ENCODE peak calls at places on chromosome 5, in four cellular contexts. M, V, D and U are unnamed samples.

GRCh38 chr5:172932313-172933017 is 26.8 kb upstream of the RPL26L1 start:
- DNase-seq in D (peak; percentile 92), M (peak; percentile 67), V (peak; percentile 83), U (peak; percentile 60)

GRCh38 chr5:172943283-172943841 is 15.9 kb upstream of the RPL26L1 start:
- DNase-seq in V (no peak), D (peak; percentile 87), M (no peak), U (no peak)

GRCh38 chr5:34697308-34698108 is 41.4 kb downstream of the RAI14 start:
- DNase-seq in M (no peak), V (no peak), D (no peak), U (no peak)

GRCh38 chr5:71782771-71783770 is 64.0 kb downstream of the CARTPT start:
- DNase-seq in V (peak; percentile 84), D (peak; percentile 65), M (peak; percentile 14), U (peak; percentile 24)

GRCh38 chr5:144307726-144308125 is 137.1 kb downstream of the KCTD16 start:
- DNase-seq in M (no peak), D (no peak), V (no peak), U (no peak)

GRCh38 chr5:120749737-120750136 is 285.6 kb downstream of the PRR16 start:
- DNase-seq in D (no peak), M (no peak), V (no peak), U (no peak)

GRCh38 chr5:168409601-168410458 is 76.4 kb upstream of the RARS1 start:
- DNase-seq in V (no peak), M (no peak), D (no peak), U (no peak)

GRCh38 chr5:26582350-26583040 is 455.9 kb downstream of the CDH9 start:
- DNase-seq in D (no peak), M (no peak), V (no peak), U (no peak)

GRCh38 chr5:149633671-149634350 is 52.5 kb downstream of the ARHGEF37 start:
- DNase-seq in M (no peak), D (no peak), V (no peak), U (no peak)

GRCh38 chr5:35821513-35821912 is 35.2 kb upstream of the IL7R start:
- DNase-seq in V (no peak), M (no peak), D (no peak), U (no peak)

GRCh38 chr5:142866563-142867275 is 96.5 kb downstream of the ARHGAP26 start:
- DNase-seq in D (peak; percentile 69), V (no peak), M (no peak), U (no peak)

GRCh38 chr5:94969174-94969573 is 315.7 kb downstream of the MCTP1 start:
- DNase-seq in M (no peak), D (peak; percentile 0), V (no peak), U (no peak)

GRCh38 chr5:148107608-148108007 is 43.8 kb downstream of the SPINK5 start:
- DNase-seq in D (no peak), M (no peak), V (no peak), U (no peak)

GRCh38 chr5:72543365-72543764 is 36.2 kb upstream of the ZNF366 start:
- DNase-seq in D (no peak), M (no peak), V (no peak), U (no peak)

GRCh38 chr5:132238169-132238744 is 10.6 kb upstream of the P4HA2 start:
- DNase-seq in V (peak; percentile 75), D (peak; percentile 69), M (peak; percentile 71), U (peak; percentile 47)

GRCh38 chr5:98341711-98342042 is 431.8 kb upstream of the RGMB start:
- DNase-seq in V (no peak), M (no peak), D (no peak), U (no peak)

GRCh38 chr5:181223729-181224389 is 778 bp downstream of the TRIM41 start:
- DNase-seq in V (peak; percentile 50), D (peak; percentile 93), M (no peak), U (no peak)

GRCh38 chr5:6459896-6460295 is 11.2 kb downstream of the UBE2QL1 start:
- DNase-seq in V (no peak), M (no peak), D (no peak), U (no peak)

GRCh38 chr5:173474881-173475287 is 141.6 kb downstream of the BOD1 start:
- DNase-seq in M (no peak), V (no peak), D (no peak), U (no peak)

GRCh38 chr5:95007953-95008596 is 276.8 kb downstream of the MCTP1 start:
- DNase-seq in M (no peak), D (no peak), V (no peak), U (no peak)

GRCh38 chr5:120803282-120803681 is 339.2 kb downstream of the PRR16 start:
- DNase-seq in V (no peak), M (no peak), D (no peak), U (no peak)

GRCh38 chr5:39699164-39699563 is 274.4 kb upstream of the DAB2 start:
- DNase-seq in M (no peak), V (no peak), D (no peak), U (no peak)

GRCh38 chr5:140112685-140113179 is 1.2 kb upstream of the PURA start:
- DNase-seq in V (no peak), M (no peak), D (no peak), U (no peak)

GRCh38 chr5:142789206-142789605 is 19.0 kb downstream of the ARHGAP26 start:
- DNase-seq in V (no peak), M (no peak), D (no peak), U (no peak)

GRCh38 chr5:62017092-62017491 is 288.9 kb upstream of the KIF2A start:
- DNase-seq in V (no peak), D (no peak), M (no peak), U (no peak)

GRCh38 chr5:132258102-132259060 is 885 bp downstream of the PDLIM4 start:
- DNase-seq in M (no peak), V (no peak), D (peak; percentile 49), U (peak; percentile 13)

GRCh38 chr5:126597156-126597555 is 2.1 kb upstream of the ALDH7A1 start:
- DNase-seq in D (no peak), M (no peak), V (no peak), U (no peak)

GRCh38 chr5:170411100-170411499 is 21.9 kb upstream of the KCNMB1 start:
- DNase-seq in V (no peak), D (no peak), M (no peak), U (no peak)

GRCh38 chr5:116773926-116774325 is 199.3 kb upstream of the SEMA6A start:
- DNase-seq in M (no peak), V (no peak), D (no peak), U (no peak)

GRCh38 chr5:12743582-12743981 is 839.3 kb upstream of the CTNND2 start:
- DNase-seq in D (no peak), M (no peak), V (no peak), U (no peak)

GRCh38 chr5:61275841-61276240 is 56.2 kb upstream of the ZSWIM6 start:
- DNase-seq in V (peak; percentile 72), M (no peak), D (no peak), U (peak; percentile 41)

GRCh38 chr5:96619946-96620345 is 42.2 kb upstream of the CAST start:
- DNase-seq in M (no peak), D (no peak), V (no peak), U (no peak)

GRCh38 chr5:14153932-14154646 is 10.9 kb downstream of the TRIO start:
- DNase-seq in D (peak; percentile 51), M (no peak), V (peak; percentile 54), U (peak; percentile 78)

GRCh38 chr5:1161832-1162229 is 39.6 kb upstream of the SLC6A19 start:
- DNase-seq in D (no peak), M (no peak), V (peak; percentile 96), U (no peak)

GRCh38 chr5:107570805-107571531 is 99.8 kb downstream of the EFNA5 start:
- DNase-seq in M (no peak), V (no peak), D (no peak), U (peak; percentile 13)

GRCh38 chr5:170572453-170572852 is 68.6 kb downstream of the KCNIP1 start:
- DNase-seq in M (peak; percentile 21), V (no peak), D (no peak), U (no peak)

GRCh38 chr5:19802686-19803085 is 185.3 kb downstream of the CDH18 start:
- DNase-seq in D (no peak), V (no peak), M (no peak), U (no peak)

GRCh38 chr5:39137391-39138181 is 63.4 kb upstream of the RICTOR start:
- DNase-seq in D (peak; percentile 12), V (no peak), M (no peak), U (no peak)